ENCODE peak calls at places on chromosomes 11 and 22, in five cellular contexts. R is T-helper 1 cell; Z is CD8-positive, alpha-beta T cell; D is stimulated activated CD8-positive, alpha-beta memory T cell treated with anti-CD3 and anti-CD28 coated beads, Interleukin-4, amount 100 ng/mL, for 24 hours; P is activated effector memory CD4-positive, alpha-beta T cell treated with Interleukin-2 at 50 U/mL for 16 hours. X is an unnamed sample.

GRCh38 chr22:35782504-35782903 is 64.8 kb downstream of the APOL5 start:
- DNase-seq in R (no peak), Z (no peak), D (no peak), P (no peak), X (no peak)

GRCh38 chr11:87451400-87451799 is 413.7 kb downstream of the TMEM135 start:
- DNase-seq in R (no peak), Z (no peak), D (no peak), P (no peak), X (no peak)

GRCh38 chr22:47370448-47371262 is 608.2 kb downstream of the TBC1D22A start:
- DNase-seq in R (no peak), Z (no peak), D (no peak), P (no peak), X (no peak)

GRCh38 chr11:96256604-96257003 is 86.4 kb downstream of the MAML2 start:
- DNase-seq in R (no peak), Z (no peak), D (no peak), P (no peak), X (no peak)

GRCh38 chr11:1485504-1485885 is 1.1 kb downstream of the MOB2 start:
- DNase-seq in R (no peak), Z (no peak), D (no peak), P (no peak), X (no peak)

GRCh38 chr22:26606611-26607010 is 11.2 kb downstream of the CRYBB1 start:
- DNase-seq in R (no peak), Z (no peak), D (no peak), P (no peak), X (no peak)

GRCh38 chr11:112864715-112865114 is 96.5 kb upstream of the NCAM1 start:
- DNase-seq in R (no peak), Z (no peak), D (no peak), P (no peak), X (no peak)

GRCh38 chr11:75453916-75454655 is 21.1 kb upstream of the KLHL35 start:
- DNase-seq in R (no peak), Z (no peak), D (no peak), P (no peak), X (no peak)

X was measured in GDM1.